ENCODE peak calls at places on chromosomes 1 and 21, in six cellular contexts. A is pancreas, D is Peyer's patch, Q is psoas muscle, X is BE2C, P is cardiac muscle cell. Z is an unnamed sample.

GRCh38 chr1:25184011-25184762 is 48.1 kb downstream of the SYF2 start:
- DNase-seq in A (no peak), D (no peak), Q (no peak), X (no peak), P (no peak), Z (no peak)

GRCh38 chr1:2633936-2634491 is 1.2 kb upstream of the MMEL1 start:
- DNase-seq in A (peak; percentile 22), D (peak; percentile 46), Q (no peak), X (no peak), P (no peak), Z (no peak)

GRCh38 chr1:31295874-31296485 is 608 bp downstream of the SNRNP40 start:
- DNase-seq in A (no peak), D (no peak), Q (no peak), X (no peak), P (no peak), Z (no peak)

GRCh38 chr21:42465008-42465878 is 30.8 kb downstream of the RSPH1 start:
- DNase-seq in A (no peak), D (peak; percentile 57), Q (no peak), X (no peak), P (peak; percentile 54), Z (no peak)

GRCh38 chr1:62989497-62989896 is 205.6 kb downstream of the ATG4C start:
- DNase-seq in A (no peak), D (no peak), Q (no peak), X (no peak), P (no peak), Z (no peak)

GRCh38 chr1:225461533-225462428 is 33.9 kb upstream of the LBR start:
- DNase-seq in A (peak; percentile 57), D (no peak), Q (no peak), X (peak; percentile 62), P (no peak), Z (no peak)

GRCh38 chr1:157369808-157370521 is 182.3 kb downstream of the FCRL5 start:
- DNase-seq in A (no peak), D (no peak), Q (no peak), X (peak; percentile 43), P (peak; percentile 63), Z (peak; percentile 27)

GRCh38 chr21:45228171-45228641 is 59.5 kb downstream of the POFUT2 start:
- DNase-seq in A (no peak), D (no peak), Q (peak; percentile 47), X (no peak), P (peak; percentile 94), Z (peak; percentile 64)

GRCh38 chr1:75134939-75135828 is 996 bp downstream of the LHX8 start:
- DNase-seq in A (no peak), D (no peak), Q (no peak), X (no peak), P (peak; percentile 11), Z (no peak)

GRCh38 chr1:243287128-243287470 is 31.3 kb downstream of the SDCCAG8 start:
- DNase-seq in A (no peak), D (no peak), Q (no peak), X (no peak), P (peak; percentile 34), Z (no peak)

GRCh38 chr1:217535601-217536377 is 95.1 kb downstream of the GPATCH2 start:
- DNase-seq in A (no peak), D (no peak), Q (no peak), X (no peak), P (peak; percentile 42), Z (no peak)

GRCh38 chr1:208272311-208272710 is 28.1 kb upstream of the PLXNA2 start:
- DNase-seq in A (no peak), D (no peak), Q (no peak), X (no peak), P (no peak), Z (no peak)

GRCh38 chr1:7572654-7573152 is 198.4 kb upstream of the VAMP3 start:
- DNase-seq in A (peak; percentile 34), D (peak; percentile 81), Q (no peak), X (peak; percentile 40), P (no peak), Z (no peak)

GRCh38 chr1:190579517-190580193 is 102.0 kb upstream of the BRINP3 start:
- DNase-seq in A (no peak), D (no peak), Q (no peak), X (no peak), P (peak; percentile 1), Z (no peak)

GRCh38 chr1:246160905-246161304 is 346.2 kb downstream of the SMYD3 start:
- DNase-seq in A (no peak), D (no peak), Q (no peak), X (no peak), P (no peak), Z (no peak)

GRCh38 chr1:100034465-100034864 is 64.7 kb downstream of the SLC35A3 start:
- DNase-seq in A (no peak), D (no peak), Q (no peak), X (no peak), P (peak; percentile 50), Z (no peak)

GRCh38 chr1:12475158-12475934 is 142.7 kb downstream of the DHRS3 start:
- DNase-seq in A (no peak), D (no peak), Q (no peak), X (no peak), P (no peak), Z (no peak)

GRCh38 chr1:59223943-59224639 is 72.8 kb upstream of the FGGY start:
- DNase-seq in A (no peak), D (no peak), Q (peak; percentile 25), X (no peak), P (peak; percentile 82), Z (no peak)

GRCh38 chr1:22941257-22941656 is 31.4 kb downstream of the LACTBL1 start:
- DNase-seq in A (no peak), D (no peak), Q (no peak), X (no peak), P (no peak), Z (no peak)

GRCh38 chr21:35227774-35228173 is 178.7 kb upstream of the RUNX1 start:
- DNase-seq in A (no peak), D (no peak), Q (peak; percentile 58), X (no peak), P (no peak), Z (no peak)

GRCh38 chr1:150259758-150260669 is 2.4 kb downstream of the CA14 start:
- DNase-seq in A (peak; percentile 70), D (peak; percentile 59), Q (no peak), X (no peak), P (peak; percentile 45), Z (no peak)

GRCh38 chr1:194658090-194658439 is 1471.7 kb upstream of the B3GALT2 start:
- DNase-seq in A (no peak), D (no peak), Q (no peak), X (no peak), P (no peak), Z (no peak)

GRCh38 chr1:11617314-11617713 is 36.9 kb downstream of the FBXO2 start:
- DNase-seq in A (no peak), D (no peak), Q (no peak), X (no peak), P (no peak), Z (no peak)

GRCh38 chr1:90821152-90821792 is 104.2 kb upstream of the BARHL2 start:
- DNase-seq in A (no peak), D (no peak), Q (no peak), X (no peak), P (no peak), Z (no peak)

DNA sequence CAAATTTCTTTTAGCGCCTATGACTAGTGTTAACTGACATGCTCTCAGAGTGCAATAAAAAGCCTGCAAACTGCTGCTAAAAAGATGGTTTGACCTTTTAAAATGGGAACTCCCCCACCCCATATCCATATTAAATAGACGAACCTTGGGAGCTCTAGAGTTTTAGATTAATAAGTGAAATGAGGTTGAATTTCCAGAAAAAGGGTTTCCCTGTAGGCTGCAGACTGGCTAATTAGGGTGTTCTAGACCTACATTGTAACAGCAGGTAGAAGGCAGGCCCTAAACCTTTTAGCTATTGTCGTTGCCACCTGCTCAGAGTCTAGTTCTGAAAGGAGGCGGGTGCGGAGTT is 2.2 kb downstream of the FAM78B start:
- DNase-seq in A (no peak), D (no peak), Q (no peak), X (no peak), P (no peak), Z (no peak)
- H3K4me3 ChIP-seq in A (no peak overlapping the region), D (no peak overlapping the region), Q (peak overlapping the region; percentile 76), X (peak overlapping the region; percentile 58), P (no peak overlapping the region), Z (no peak overlapping the region)

GRCh38 chr1:198639581-198640235 is 868 bp downstream of the PTPRC start:
- DNase-seq in A (no peak), D (no peak), Q (no peak), X (no peak), P (no peak), Z (no peak)
- H3K4me3 ChIP-seq in A (no peak overlapping the region), D (peak overlapping the region; percentile 40), Q (peak overlapping the region; percentile 38), X (no peak overlapping the region), P (no peak overlapping the region), Z (peak overlapping the region; percentile 83)

DNA sequence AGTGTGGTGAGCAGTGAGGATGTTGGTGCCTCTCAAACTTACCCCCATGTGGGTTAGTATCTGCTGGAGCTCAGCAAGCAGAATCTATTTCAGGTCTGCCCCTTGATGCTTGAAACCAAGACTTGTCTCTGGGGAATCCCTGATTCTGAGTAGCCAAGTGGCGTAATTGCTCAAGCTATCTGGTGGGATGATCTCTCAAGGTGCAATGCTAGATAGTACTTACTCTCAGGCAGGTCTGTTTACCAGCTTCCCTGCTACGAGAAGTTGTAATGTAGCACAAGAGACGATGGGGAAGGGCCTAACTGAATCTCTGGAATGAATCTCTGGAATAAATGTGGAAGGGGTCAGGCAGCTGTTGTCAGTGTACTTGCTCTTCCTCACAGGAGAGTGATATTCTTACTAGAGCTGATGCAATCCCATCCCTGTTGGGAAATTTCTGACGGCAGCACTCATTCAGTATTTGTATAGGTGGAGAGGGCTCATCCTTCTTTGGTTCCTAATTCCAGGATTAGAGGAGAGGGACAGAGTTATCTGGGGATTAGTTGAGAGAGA is 65.4 kb downstream of the MACF1 start:
- DNase-seq in A (no peak), D (no peak), Q (no peak), X (no peak), P (peak; percentile 77), Z (no peak)
- H3K4me3 ChIP-seq in A (no peak overlapping the region), D (no peak overlapping the region), Q (no peak overlapping the region), X (no peak overlapping the region), P (no peak overlapping the region), Z (no peak overlapping the region)

GRCh38 chr1:66535853-66536252 is 1.9 kb downstream of the SGIP1 start:
- DNase-seq in A (no peak), D (no peak), Q (no peak), X (no peak), P (no peak), Z (no peak)
- H3K4me3 ChIP-seq in A (no peak overlapping the region), D (no peak overlapping the region), Q (peak overlapping the region; percentile 60), X (peak overlapping the region; percentile 87), P (no peak overlapping the region), Z (no peak overlapping the region)